ENCODE peak calls at places on chromosomes 11 and 22, in five cellular contexts. U, H, P, T and C are unnamed samples.

GRCh38 chr11:64976651-64977050 is 4.7 kb upstream of the MAJIN start:
- DNase-seq in U (no peak), H (no peak), P (no peak), T (no peak), C (no peak)

GRCh38 chr22:45203150-45203974 is 37.3 kb downstream of the KIAA0930 start:
- DNase-seq in U (no peak), H (no peak), P (no peak), T (no peak), C (no peak)

GRCh38 chr11:75508051-75508561 is 17.6 kb downstream of the GDPD5 start:
- DNase-seq in U (no peak), H (no peak), P (no peak), T (no peak), C (no peak)

GRCh38 chr11:122140535-122140934 is 24.5 kb upstream of the BLID start:
- DNase-seq in U (no peak), H (peak), P (no peak), T (no peak), C (peak)

GRCh38 chr11:48028909-48029685 is 48.7 kb downstream of the PTPRJ start:
- DNase-seq in U (no peak), H (peak), P (no peak), T (no peak), C (no peak)

GRCh38 chr11:74680703-74681531 is 50.3 kb downstream of the CHRDL2 start:
- DNase-seq in U (no peak), H (no peak), P (peak), T (no peak), C (no peak)

GRCh38 chr22:41028841-41029240 is 63.6 kb upstream of the EP300 start:
- DNase-seq in U (no peak), H (peak), P (no peak), T (no peak), C (peak)

GRCh38 chr11:95501761-95502266 is 270.8 kb upstream of the SESN3 start:
- DNase-seq in U (no peak), H (no peak), P (no peak), T (no peak), C (no peak)

GRCh38 chr11:31655483-31655882 is 145.9 kb downstream of the ELP4 start:
- DNase-seq in U (no peak), H (peak), P (no peak), T (no peak), C (peak)

GRCh38 chr22:41709341-41709740 is 10.0 kb downstream of the MEI1 start:
- DNase-seq in U (no peak), H (no peak), P (no peak), T (no peak), C (no peak)

DNA sequence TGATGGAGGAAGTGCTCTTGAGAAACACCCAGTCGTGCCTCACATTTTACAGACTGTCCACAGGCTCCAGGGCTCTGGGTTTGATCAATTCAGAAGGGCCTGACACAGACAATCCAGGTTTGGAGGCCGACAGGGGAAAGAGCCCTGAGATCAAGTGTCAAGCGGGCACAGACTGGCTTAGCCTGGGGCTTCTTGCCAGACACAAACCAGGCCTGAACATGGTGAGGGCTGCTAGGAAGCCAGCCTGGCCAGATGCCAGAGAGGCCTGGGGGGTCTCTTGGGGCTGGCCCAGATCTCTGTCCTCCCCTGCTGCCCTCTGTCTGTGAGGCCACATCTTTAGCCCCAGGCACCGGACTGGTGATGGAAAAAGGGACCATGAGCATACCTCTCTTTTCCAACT is 112.2 kb upstream of the CD82 start:
- DNase-seq in U (no peak), H (no peak), P (no peak), T (peak), C (no peak)
- H3K27ac ChIP-seq in U (no peak), H (no peak), P (no peak), T (peak), C (no peak)

DNA sequence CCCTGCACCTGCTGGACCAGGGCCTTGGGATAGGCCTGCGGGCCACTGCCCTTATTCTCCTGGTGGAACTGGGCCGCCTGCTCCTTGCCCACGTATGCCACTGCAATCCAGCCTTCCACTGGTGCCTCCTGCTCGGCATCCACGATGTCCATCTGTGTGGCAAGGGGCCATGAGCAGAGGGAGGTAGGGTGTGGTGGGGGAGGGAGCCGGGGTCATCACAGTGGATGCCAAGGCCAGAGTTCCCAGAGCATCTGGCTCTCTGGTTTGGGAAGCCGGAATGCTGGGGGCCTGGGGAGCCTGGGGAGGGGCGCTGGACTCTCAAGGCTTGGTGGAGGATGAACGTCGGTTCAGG is 627 bp downstream of the RNF215 start:
- DNase-seq in U (no peak), H (no peak), P (peak), T (no peak), C (no peak)
- H3K27ac ChIP-seq in U (peak), H (no peak), P (peak), T (no peak), C (no peak)

DNA sequence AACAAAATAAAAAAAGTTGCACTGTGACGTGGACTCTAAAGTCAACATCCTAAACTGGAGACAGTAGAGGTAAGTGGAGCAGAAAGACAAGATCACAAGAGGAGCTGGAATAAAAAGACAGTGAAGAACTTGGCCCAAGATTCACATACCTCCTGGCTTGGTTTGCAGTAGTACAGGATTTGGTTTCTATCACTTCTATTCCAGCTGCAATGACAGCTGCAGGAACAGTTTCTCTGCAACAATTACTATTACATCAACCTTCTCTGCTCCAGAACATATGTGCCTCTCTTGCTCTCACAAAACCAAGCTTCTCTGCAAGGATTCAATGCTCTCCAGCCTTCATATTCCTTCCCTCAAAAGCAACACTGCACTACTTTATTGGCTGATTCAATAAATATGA is 7.8 kb upstream of the KDM2A start:
- DNase-seq in U (no peak), H (no peak), P (no peak), T (no peak), C (no peak)
- H3K27ac ChIP-seq in U (no peak), H (no peak), P (no peak), T (no peak), C (no peak)

GRCh38 chr11:10310301-10310841 is 5.5 kb downstream of the ADM start:
- DNase-seq in U (no peak), H (peak), P (no peak), T (no peak), C (no peak)
- H3K27ac ChIP-seq in U (no peak), H (no peak), P (no peak), T (peak), C (peak)

GRCh38 chr11:107453594-107454286 is 3.9 kb downstream of the CWF19L2 start:
- DNase-seq in U (no peak), H (no peak), P (no peak), T (no peak), C (no peak)

GRCh38 chr11:107457558-107458271 is at the start of gene CWF19L2:
- DNase-seq in U (peak), H (peak), P (peak), T (peak), C (peak)

DNA sequence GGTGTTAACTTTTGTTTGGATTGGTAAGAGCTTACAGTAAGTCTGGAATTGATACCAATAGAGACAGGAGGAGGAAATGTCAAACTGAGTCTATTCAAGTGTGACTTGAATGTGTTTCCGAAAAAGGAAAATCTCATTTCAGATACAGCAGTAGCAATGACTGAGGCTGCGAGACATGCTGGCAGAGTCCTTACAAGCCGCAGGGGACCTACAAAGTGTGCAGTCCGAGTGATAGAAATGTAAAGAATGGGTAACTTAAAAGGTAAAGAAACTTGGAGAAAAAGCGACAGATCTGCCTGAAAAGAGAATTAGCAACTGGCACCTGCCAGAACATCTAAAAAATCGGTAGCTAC is 444 bp downstream of the CWF19L2 start:
- DNase-seq in U (no peak), H (no peak), P (no peak), T (peak), C (no peak)
- H3K27ac ChIP-seq in U (peak), H (peak), P (peak), T (peak), C (peak)

GRCh38 chr11:92279056-92279455 is 54.4 kb downstream of the FAT3 start:
- DNase-seq in U (no peak), H (no peak), P (no peak), T (no peak), C (no peak)
- H3K27ac ChIP-seq in U (no peak), H (no peak), P (no peak), T (no peak), C (no peak)

DNA sequence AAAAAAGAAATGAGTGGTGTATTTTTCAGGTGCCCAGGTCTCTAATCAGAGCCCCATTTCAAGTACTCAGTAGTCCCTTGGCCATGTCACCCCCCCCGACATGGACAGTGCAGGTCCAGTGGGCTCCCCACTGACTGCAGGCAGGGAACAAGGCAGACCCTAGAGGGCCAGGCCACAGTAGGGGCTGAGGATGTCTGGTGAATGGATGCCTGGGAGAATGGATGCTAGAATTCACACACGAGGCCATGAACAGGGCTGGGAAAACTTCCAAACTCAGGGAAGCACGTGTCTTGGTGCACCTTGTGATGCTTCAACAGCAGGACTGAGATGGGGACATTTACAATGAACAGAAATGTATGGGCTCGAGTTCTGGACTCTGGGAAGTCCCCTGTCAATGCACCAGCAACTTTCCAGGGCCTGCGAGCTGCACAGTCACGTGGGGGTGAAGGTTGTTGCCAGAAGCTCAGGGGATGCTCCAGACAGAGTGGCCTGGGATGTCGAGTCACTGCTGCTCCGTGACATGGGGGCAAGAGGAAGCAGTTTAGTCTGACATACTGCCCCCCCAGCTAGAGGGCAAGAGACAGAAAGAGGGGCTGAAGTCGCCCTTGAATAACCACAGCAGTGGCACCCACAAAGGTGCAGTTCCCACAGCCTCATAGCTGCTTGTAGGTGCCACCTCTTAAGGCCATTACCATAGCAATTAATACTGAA is 3.1 kb downstream of the APOBEC3G start:
- DNase-seq in U (peak), H (no peak), P (no peak), T (no peak), C (no peak)
- H3K27ac ChIP-seq in U (no peak), H (no peak), P (no peak), T (no peak), C (no peak)

GRCh38 chr11:12016246-12016645 is 7.8 kb upstream of the DKK3 start:
- DNase-seq in U (no peak), H (no peak), P (no peak), T (no peak), C (no peak)

GRCh38 chr11:12017243-12017678 is 8.8 kb upstream of the DKK3 start:
- DNase-seq in U (no peak), H (no peak), P (no peak), T (no peak), C (no peak)

GRCh38 chr11:12019337-12019736 is 10.9 kb upstream of the DKK3 start:
- DNase-seq in U (no peak), H (no peak), P (no peak), T (no peak), C (no peak)

GRCh38 chr11:12019867-12020416 is 11.5 kb upstream of the DKK3 start:
- DNase-seq in U (no peak), H (no peak), P (no peak), T (peak), C (no peak)

DNA sequence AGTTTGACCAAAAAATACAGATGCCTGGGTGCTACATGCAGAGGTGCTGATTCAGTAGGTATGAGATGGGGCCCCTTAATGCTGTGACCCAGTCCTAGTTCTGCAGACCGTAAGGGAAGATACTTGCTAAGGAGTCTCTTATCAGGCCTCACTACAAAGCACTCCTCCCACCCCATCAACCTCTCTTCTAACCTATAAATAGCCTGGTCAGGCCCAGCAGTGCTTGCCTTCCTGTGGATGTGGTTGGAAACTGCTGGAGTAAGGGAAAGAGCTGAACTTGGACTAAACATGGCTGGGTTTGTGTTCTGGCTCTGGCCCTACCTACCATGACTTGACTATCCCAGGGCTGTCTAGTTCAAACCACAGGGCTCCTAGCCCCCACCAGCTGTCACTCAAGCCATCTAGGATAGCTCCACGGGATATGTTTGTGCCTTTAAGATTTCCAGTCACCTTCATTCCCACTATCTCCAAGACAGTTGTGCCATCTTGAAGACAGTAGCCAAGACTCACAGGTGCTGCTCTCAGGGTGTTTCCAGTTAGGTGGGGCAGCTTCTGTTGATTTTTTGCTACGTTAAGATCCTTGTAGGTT is 9.5 kb upstream of the DKK3 start:
- DNase-seq in U (no peak), H (no peak), P (no peak), T (peak), C (no peak)
- H3K27ac ChIP-seq in U (no peak), H (no peak), P (no peak), T (peak), C (no peak)

GRCh38 chr22:28237092-28237491 is 318.0 kb upstream of the PITPNB start:
- DNase-seq in U (no peak), H (no peak), P (no peak), T (no peak), C (no peak)

GRCh38 chr22:28230682-28231081 is 311.6 kb upstream of the PITPNB start:
- DNase-seq in U (no peak), H (no peak), P (no peak), T (no peak), C (no peak)

GRCh38 chr22:28229566-28230483 is 310.8 kb upstream of the PITPNB start:
- DNase-seq in U (no peak), H (no peak), P (no peak), T (no peak), C (no peak)

GRCh38 chr22:28232231-28232630 is 313.2 kb upstream of the PITPNB start:
- DNase-seq in U (no peak), H (no peak), P (no peak), T (no peak), C (no peak)

GRCh38 chr22:28231423-28231822 is 312.4 kb upstream of the PITPNB start:
- DNase-seq in U (no peak), H (no peak), P (no peak), T (peak), C (no peak)
- H3K27ac ChIP-seq in U (no peak), H (no peak), P (no peak), T (no peak), C (no peak)

DNA sequence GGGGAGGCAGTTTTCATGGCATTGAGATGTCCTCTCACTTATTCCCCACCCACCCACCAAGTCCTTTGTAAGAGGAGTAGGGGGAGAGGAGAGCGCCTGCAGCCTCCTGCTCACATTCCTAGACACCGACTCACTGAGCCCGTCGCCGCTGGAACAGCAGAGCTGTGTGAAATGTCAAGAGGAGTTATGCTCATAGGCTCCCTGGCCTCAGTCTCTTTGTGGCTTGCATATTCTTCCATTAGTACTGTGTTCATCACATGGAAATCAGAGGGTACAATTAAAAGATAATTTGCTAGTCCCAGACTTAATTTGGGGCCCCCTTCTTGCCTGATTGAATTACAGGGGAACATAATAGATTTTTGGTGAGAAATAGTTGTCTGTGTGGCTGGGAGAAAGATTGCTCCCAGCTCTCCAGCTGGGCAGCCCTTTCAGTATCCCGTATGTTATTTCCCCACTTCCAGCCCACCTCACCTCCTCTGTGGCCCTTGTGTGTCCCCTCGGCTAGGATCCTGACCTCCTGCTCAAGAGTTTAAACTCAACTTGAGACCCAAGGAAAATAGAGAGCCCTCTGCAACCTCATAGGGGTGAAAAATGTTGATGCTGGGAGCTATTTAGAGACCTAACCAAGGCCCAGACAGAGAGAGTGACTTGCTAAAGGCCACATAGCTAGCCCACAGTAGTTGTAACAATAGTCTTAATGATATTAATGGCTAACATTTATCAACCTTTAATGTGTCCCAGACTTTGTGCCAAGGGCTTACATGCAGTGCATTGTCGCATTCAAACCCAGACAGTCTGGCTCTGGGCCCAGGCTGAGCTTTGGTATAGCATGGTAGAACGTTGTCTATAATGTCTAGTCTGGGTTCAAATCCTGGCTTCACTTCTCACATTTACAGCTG is 32.2 kb downstream of the LIMK2 start:
- DNase-seq in U (no peak), H (peak), P (no peak), T (peak), C (no peak)
- H3K27ac ChIP-seq in U (no peak), H (peak), P (no peak), T (peak), C (peak)